ENCODE peak calls at places on chromosomes 6 and 20, in nine cellular contexts. R is colonic mucosa, H is IMR-90, W is right cardiac atrium, D is pancreas, M is psoas muscle, K is body of pancreas, O is H9, B is spleen. Y is an unnamed sample.

GRCh38 chr6:43737272-43738081 is 32.5 kb upstream of the VEGFA start:
- DNase-seq in K (no peak), O (peak; percentile 30), M (no peak), B (peak; percentile 32), H (peak; percentile 28), W (peak; percentile 83), R (no peak), D (no peak), Y (no peak)

GRCh38 chr6:87897581-87898147 is 150.0 kb upstream of the SPACA1 start:
- DNase-seq in H (peak; percentile 34), M (no peak), W (no peak), R (no peak), D (no peak), K (no peak), B (no peak), O (no peak), Y (no peak)

GRCh38 chr6:36544228-36544627 is 3.1 kb downstream of the STK38 start:
- DNase-seq in W (no peak), K (no peak), R (peak; percentile 35), M (no peak), H (no peak), D (no peak), O (no peak), B (no peak), Y (no peak)

GRCh38 chr20:20568604-20569205 is 143.7 kb downstream of the RALGAPA2 start:
- DNase-seq in R (no peak), M (no peak), H (peak; percentile 58), W (no peak), O (no peak), B (no peak), K (peak; percentile 26), D (no peak), Y (no peak)

GRCh38 chr6:53671111-53671510 is 5.6 kb upstream of the KLHL31 start:
- DNase-seq in R (no peak), W (no peak), D (no peak), M (no peak), H (peak; percentile 15), O (no peak), K (no peak), B (no peak), Y (no peak)

GRCh38 chr20:5592165-5592564 is 158.0 kb upstream of the SHLD1 start:
- DNase-seq in R (no peak), K (no peak), M (no peak), D (no peak), B (no peak), O (no peak), W (no peak), H (no peak), Y (no peak)

GRCh38 chr6:17353440-17354175 is 39.8 kb upstream of the CAP2 start:
- DNase-seq in M (no peak), H (no peak), W (no peak), D (no peak), B (no peak), R (no peak), K (no peak), O (no peak), Y (no peak)

GRCh38 chr6:116884530-116884929 is 7.5 kb downstream of the RFX6 start:
- DNase-seq in K (no peak), H (no peak), W (no peak), R (no peak), B (no peak), M (no peak), D (no peak), O (no peak), Y (no peak)

GRCh38 chr20:17558154-17558940 is 11.5 kb upstream of the DSTN start:
- DNase-seq in R (peak; percentile 34), O (peak; percentile 68), B (no peak), H (peak; percentile 91), M (peak; percentile 27), K (peak; percentile 57), W (no peak), D (no peak), Y (peak; percentile 51)

GRCh38 chr20:17558941-17559304 is 11.0 kb upstream of the DSTN start:
- DNase-seq in H (no peak), O (no peak), R (no peak), B (no peak), W (no peak), M (no peak), K (no peak), D (no peak), Y (no peak)

GRCh38 chr20:17557675-17558006 is 12.2 kb upstream of the DSTN start:
- DNase-seq in R (peak; percentile 44), D (peak; percentile 50), M (no peak), H (peak; percentile 94), W (no peak), B (no peak), K (peak; percentile 76), O (no peak), Y (peak; percentile 81)

GRCh38 chr20:17556842-17557674 is 12.8 kb upstream of the DSTN start:
- DNase-seq in O (peak; percentile 38), B (no peak), K (peak; percentile 91), H (peak; percentile 34), R (peak; percentile 58), M (peak; percentile 63), W (peak; percentile 91), D (peak; percentile 77), Y (no peak)

DNA sequence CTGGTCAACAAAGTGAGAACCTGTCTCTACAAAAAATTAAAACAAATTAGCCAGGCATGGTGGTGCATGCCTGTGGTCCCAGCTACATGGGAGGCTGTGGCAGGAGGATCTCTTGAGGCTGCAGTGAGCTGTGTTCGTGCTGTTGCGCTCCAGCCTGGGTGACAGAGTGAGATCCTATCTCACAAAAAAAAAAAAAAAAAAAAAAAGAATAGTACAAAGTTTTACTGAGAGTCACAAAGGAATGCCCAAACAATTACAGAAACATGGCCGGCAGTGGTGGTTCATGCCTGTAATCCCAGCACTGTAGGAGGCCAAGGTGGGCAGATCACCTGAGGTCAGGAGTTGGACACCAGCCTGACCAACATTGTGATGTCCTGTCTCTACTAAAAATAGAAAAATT is 14.8 kb upstream of the DSTN start:
- DNase-seq in O (no peak), M (no peak), W (no peak), R (no peak), K (no peak), H (no peak), B (no peak), D (no peak), Y (no peak)
- H3K27ac ChIP-seq in O (no peak overlapping the region), M (no peak overlapping the region), W (no peak overlapping the region), R (no peak overlapping the region), K (no peak overlapping the region), H (no peak overlapping the region), B (no peak overlapping the region), D (no peak overlapping the region), Y (no peak overlapping the region)

GRCh38 chr6:152233547-152234320 is 403.4 kb downstream of the SYNE1 start:
- DNase-seq in M (no peak), K (no peak), D (no peak), W (no peak), H (no peak), O (no peak), B (no peak), R (no peak), Y (no peak)
- H3K27ac ChIP-seq in M (no peak overlapping the region), K (no peak overlapping the region), D (no peak overlapping the region), W (peak overlapping the region; percentile 30), H (no peak overlapping the region), O (no peak overlapping the region), B (peak overlapping the region; percentile 39), R (no peak overlapping the region), Y (no peak overlapping the region)

GRCh38 chr6:6723316-6723715 is 134.8 kb downstream of the LY86 start:
- DNase-seq in D (no peak), H (no peak), O (no peak), R (no peak), W (no peak), K (no peak), B (no peak), M (no peak), Y (no peak)

GRCh38 chr6:6724319-6725119 is 136.0 kb downstream of the LY86 start:
- DNase-seq in R (peak; percentile 84), O (peak; percentile 80), K (peak; percentile 77), B (peak; percentile 86), M (peak; percentile 70), W (peak; percentile 84), D (peak; percentile 63), H (peak; percentile 76), Y (no peak)

GRCh38 chr6:6725120-6725833 is 136.8 kb downstream of the LY86 start:
- DNase-seq in R (no peak), K (no peak), W (peak; percentile 65), H (no peak), B (no peak), M (no peak), D (no peak), O (peak; percentile 75), Y (no peak)

GRCh38 chr6:6723792-6724318 is 135.3 kb downstream of the LY86 start:
- DNase-seq in K (no peak), M (no peak), R (peak; percentile 65), W (no peak), B (no peak), H (no peak), O (no peak), D (no peak), Y (no peak)

DNA sequence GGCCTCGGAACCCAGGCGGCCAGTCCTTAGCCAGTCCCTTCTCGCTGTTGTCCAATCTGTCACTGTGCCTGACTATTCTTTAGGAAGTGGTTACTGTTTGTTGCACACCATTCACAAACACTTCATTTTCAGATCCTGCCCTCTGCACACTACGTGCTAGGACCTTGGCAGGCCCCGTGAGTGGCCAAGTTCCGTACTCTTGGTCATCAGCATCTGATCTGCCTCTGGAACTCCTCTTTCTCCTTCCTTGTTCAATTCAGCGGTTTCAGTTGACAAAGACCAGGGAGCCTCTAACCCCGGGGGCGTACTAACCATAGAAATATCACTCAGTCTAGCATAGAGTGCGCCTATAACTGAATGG is 137.3 kb downstream of the LY86 start:
- DNase-seq in M (no peak), H (no peak), R (no peak), K (no peak), D (no peak), W (peak; percentile 55), B (no peak), O (no peak), Y (no peak)
- H3K27ac ChIP-seq in M (peak overlapping the region; percentile 88), H (no peak overlapping the region), R (peak overlapping the region; percentile 96), K (no peak overlapping the region), D (peak overlapping the region; percentile 71), W (no peak overlapping the region), B (peak overlapping the region; percentile 90), O (no peak overlapping the region), Y (no peak overlapping the region)

GRCh38 chr20:41575412-41575811 is 42.8 kb downstream of the CHD6 start:
- DNase-seq in B (no peak), M (no peak), D (no peak), R (no peak), O (no peak), K (no peak), W (no peak), H (no peak), Y (no peak)

GRCh38 chr20:41574802-41575389 is 43.3 kb downstream of the CHD6 start:
- DNase-seq in K (no peak), O (no peak), B (no peak), H (no peak), W (no peak), R (no peak), D (no peak), M (no peak), Y (no peak)

GRCh38 chr20:41573955-41574354 is 44.2 kb downstream of the CHD6 start:
- DNase-seq in R (no peak), D (no peak), W (no peak), M (no peak), O (no peak), K (no peak), H (no peak), B (no peak), Y (no peak)

GRCh38 chr20:41580384-41580783 is 37.8 kb downstream of the CHD6 start:
- DNase-seq in H (no peak), O (no peak), R (no peak), K (no peak), B (no peak), W (no peak), D (no peak), M (no peak), Y (no peak)

GRCh38 chr20:41577129-41578009 is 40.8 kb downstream of the CHD6 start:
- DNase-seq in O (no peak), B (no peak), R (no peak), K (no peak), H (no peak), M (no peak), W (no peak), D (no peak), Y (no peak)
- H3K27ac ChIP-seq in O (no peak overlapping the region), B (no peak overlapping the region), R (no peak overlapping the region), K (no peak overlapping the region), H (no peak overlapping the region), M (no peak overlapping the region), W (no peak overlapping the region), D (no peak overlapping the region), Y (no peak overlapping the region)

Y was measured in epithelial cell of prostate.